ENCODE peak calls at places on chromosomes 5 and 9, in nine cellular contexts. One of them, this sample, is unnamed.

GRCh38 chr5:150612405-150612804 is 28.1 kb upstream of the SYNPO start:
- DNase-seq in hepatocyte: no peak
- DNase-seq in uterus: no peak
- DNase-seq in esophagus squamous epithelium: no peak
- DNase-seq in thoracic aorta: no peak
- DNase-seq in fibroblast of lung: no peak
- DNase-seq in PC-9: no peak
- DNase-seq in substantia nigra: no peak
- DNase-seq in ovary: no peak
- DNase-seq in this sample: no peak

GRCh38 chr9:2014148-2014547 is 999 bp upstream of the SMARCA2 start:
- DNase-seq in ovary: no peak
- DNase-seq in fibroblast of lung: no peak
- DNase-seq in substantia nigra: no peak
- DNase-seq in PC-9: no peak
- DNase-seq in esophagus squamous epithelium: no peak
- DNase-seq in uterus: no peak
- DNase-seq in hepatocyte: no peak
- DNase-seq in thoracic aorta: no peak
- DNase-seq in this sample: no peak

GRCh38 chr5:132464155-132464939 is 26.2 kb downstream of the IRF1 start:
- DNase-seq in esophagus squamous epithelium: no peak
- DNase-seq in PC-9: peak; percentile 68
- DNase-seq in hepatocyte: no peak
- DNase-seq in thoracic aorta: no peak
- DNase-seq in uterus: peak; percentile 13
- DNase-seq in substantia nigra: no peak
- DNase-seq in ovary: no peak
- DNase-seq in fibroblast of lung: no peak
- DNase-seq in this sample: no peak

GRCh38 chr9:120442280-120442597 is 137.7 kb downstream of the CDK5RAP2 start:
- DNase-seq in thoracic aorta: no peak
- DNase-seq in hepatocyte: no peak
- DNase-seq in substantia nigra: no peak
- DNase-seq in esophagus squamous epithelium: no peak
- DNase-seq in uterus: no peak
- DNase-seq in ovary: no peak
- DNase-seq in PC-9: no peak
- DNase-seq in fibroblast of lung: no peak
- DNase-seq in this sample: no peak

GRCh38 chr9:21267141-21267540 is 27.3 kb upstream of the IFNA14 start:
- DNase-seq in ovary: no peak
- DNase-seq in substantia nigra: no peak
- DNase-seq in thoracic aorta: no peak
- DNase-seq in esophagus squamous epithelium: no peak
- DNase-seq in uterus: no peak
- DNase-seq in hepatocyte: no peak
- DNase-seq in PC-9: no peak
- DNase-seq in fibroblast of lung: no peak
- DNase-seq in this sample: no peak

GRCh38 chr9:98158071-98158791 is 34.2 kb downstream of the CORO2A start:
- DNase-seq in substantia nigra: no peak
- DNase-seq in uterus: no peak
- DNase-seq in esophagus squamous epithelium: no peak
- DNase-seq in hepatocyte: no peak
- DNase-seq in PC-9: no peak
- DNase-seq in thoracic aorta: no peak
- DNase-seq in fibroblast of lung: no peak
- DNase-seq in ovary: no peak
- DNase-seq in this sample: no peak

GRCh38 chr5:107294151-107294550 is 376.6 kb downstream of the EFNA5 start:
- DNase-seq in esophagus squamous epithelium: no peak
- DNase-seq in ovary: no peak
- DNase-seq in PC-9: no peak
- DNase-seq in hepatocyte: no peak
- DNase-seq in thoracic aorta: no peak
- DNase-seq in uterus: no peak
- DNase-seq in fibroblast of lung: no peak
- DNase-seq in substantia nigra: no peak
- DNase-seq in this sample: no peak

GRCh38 chr9:135488013-135488330 is 8.4 kb downstream of the PPP1R26 start:
- DNase-seq in substantia nigra: no peak
- DNase-seq in thoracic aorta: no peak
- DNase-seq in uterus: no peak
- DNase-seq in ovary: no peak
- DNase-seq in esophagus squamous epithelium: no peak
- DNase-seq in fibroblast of lung: no peak
- DNase-seq in hepatocyte: no peak
- DNase-seq in PC-9: no peak
- DNase-seq in this sample: no peak

GRCh38 chr5:179227196-179227577 is 118.1 kb downstream of the ADAMTS2 start:
- DNase-seq in PC-9: no peak
- DNase-seq in uterus: peak; percentile 14
- DNase-seq in thoracic aorta: no peak
- DNase-seq in esophagus squamous epithelium: no peak
- DNase-seq in substantia nigra: no peak
- DNase-seq in hepatocyte: no peak
- DNase-seq in ovary: no peak
- DNase-seq in fibroblast of lung: no peak
- DNase-seq in this sample: no peak

GRCh38 chr9:116763665-116764064 is 76.6 kb downstream of the TRIM32 start:
- DNase-seq in thoracic aorta: no peak
- DNase-seq in PC-9: no peak
- DNase-seq in esophagus squamous epithelium: no peak
- DNase-seq in uterus: no peak
- DNase-seq in hepatocyte: no peak
- DNase-seq in fibroblast of lung: no peak
- DNase-seq in substantia nigra: no peak
- DNase-seq in ovary: no peak
- DNase-seq in this sample: no peak

GRCh38 chr5:80695666-80696065 is 40.9 kb upstream of the DHFR start:
- DNase-seq in uterus: no peak
- DNase-seq in substantia nigra: no peak
- DNase-seq in ovary: no peak
- DNase-seq in hepatocyte: no peak
- DNase-seq in esophagus squamous epithelium: no peak
- DNase-seq in fibroblast of lung: no peak
- DNase-seq in PC-9: no peak
- DNase-seq in thoracic aorta: no peak
- DNase-seq in this sample: no peak

GRCh38 chr5:154608531-154609011 is 130.5 kb upstream of the HAND1 start:
- DNase-seq in esophagus squamous epithelium: no peak
- DNase-seq in hepatocyte: no peak
- DNase-seq in PC-9: no peak
- DNase-seq in substantia nigra: no peak
- DNase-seq in thoracic aorta: no peak
- DNase-seq in uterus: no peak
- DNase-seq in ovary: no peak
- DNase-seq in fibroblast of lung: no peak
- DNase-seq in this sample: no peak

GRCh38 chr5:158614951-158615350 is 484.8 kb downstream of the EBF1 start:
- DNase-seq in ovary: no peak
- DNase-seq in substantia nigra: no peak
- DNase-seq in PC-9: no peak
- DNase-seq in thoracic aorta: no peak
- DNase-seq in esophagus squamous epithelium: no peak
- DNase-seq in fibroblast of lung: peak; percentile 31
- DNase-seq in hepatocyte: no peak
- DNase-seq in uterus: no peak
- DNase-seq in this sample: no peak

GRCh38 chr9:128712451-128713410 is 10.4 kb downstream of the PKN3 start:
- DNase-seq in PC-9: no peak
- DNase-seq in substantia nigra: no peak
- DNase-seq in uterus: no peak
- DNase-seq in esophagus squamous epithelium: no peak
- DNase-seq in ovary: no peak
- DNase-seq in fibroblast of lung: no peak
- DNase-seq in hepatocyte: no peak
- DNase-seq in thoracic aorta: no peak
- DNase-seq in this sample: no peak

GRCh38 chr5:14039576-14039975 is 95.1 kb upstream of the DNAH5 start:
- DNase-seq in thoracic aorta: no peak
- DNase-seq in fibroblast of lung: no peak
- DNase-seq in esophagus squamous epithelium: no peak
- DNase-seq in substantia nigra: no peak
- DNase-seq in ovary: no peak
- DNase-seq in PC-9: peak; percentile 69
- DNase-seq in hepatocyte: no peak
- DNase-seq in uterus: no peak
- DNase-seq in this sample: peak; percentile 73

GRCh38 chr5:85000671-85001070 is 616.0 kb upstream of the EDIL3 start:
- DNase-seq in uterus: no peak
- DNase-seq in fibroblast of lung: peak; percentile 40
- DNase-seq in PC-9: no peak
- DNase-seq in substantia nigra: no peak
- DNase-seq in esophagus squamous epithelium: no peak
- DNase-seq in ovary: no peak
- DNase-seq in hepatocyte: no peak
- DNase-seq in thoracic aorta: no peak
- DNase-seq in this sample: no peak

GRCh38 chr9:87270241-87271234 is 227.1 kb upstream of the DAPK1 start:
- DNase-seq in thoracic aorta: no peak
- DNase-seq in hepatocyte: no peak
- DNase-seq in PC-9: no peak
- DNase-seq in ovary: peak; percentile 33
- DNase-seq in fibroblast of lung: peak; percentile 49
- DNase-seq in uterus: peak; percentile 29
- DNase-seq in substantia nigra: no peak
- DNase-seq in esophagus squamous epithelium: no peak
- DNase-seq in this sample: no peak

GRCh38 chr9:20722221-20722620 is 38.2 kb downstream of the FOCAD start:
- DNase-seq in hepatocyte: no peak
- DNase-seq in PC-9: no peak
- DNase-seq in thoracic aorta: no peak
- DNase-seq in fibroblast of lung: no peak
- DNase-seq in uterus: no peak
- DNase-seq in substantia nigra: no peak
- DNase-seq in ovary: no peak
- DNase-seq in esophagus squamous epithelium: no peak
- DNase-seq in this sample: no peak

DNA sequence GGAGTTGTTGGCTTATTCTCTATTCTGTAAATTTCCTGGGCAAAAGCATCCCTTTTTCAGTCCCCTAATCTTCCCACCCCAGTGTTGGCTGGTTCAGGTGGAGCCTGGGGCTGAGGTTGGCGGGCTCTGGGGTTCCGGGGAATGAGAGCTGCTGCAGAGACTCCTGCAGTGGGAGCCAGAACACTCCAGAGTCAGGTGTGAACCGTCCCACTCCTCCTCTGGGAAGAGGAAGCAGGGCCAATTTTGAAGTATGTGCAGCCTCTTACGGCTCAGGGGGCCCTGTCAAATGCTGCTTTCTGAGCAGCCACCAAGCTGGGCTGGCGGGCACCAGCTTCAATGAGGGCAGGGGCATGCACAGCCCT is 42.9 kb downstream of the JADE2 start:
- DNase-seq in thoracic aorta: no peak
- DNase-seq in PC-9: no peak
- DNase-seq in fibroblast of lung: no peak
- DNase-seq in ovary: no peak
- DNase-seq in esophagus squamous epithelium: no peak
- DNase-seq in uterus: no peak
- DNase-seq in hepatocyte: no peak
- DNase-seq in substantia nigra: no peak
- DNase-seq in this sample: no peak
- H3K27ac ChIP-seq in thoracic aorta: peak overlapping the region; percentile 70
- H3K27ac ChIP-seq in PC-9: no peak overlapping the region
- H3K27ac ChIP-seq in fibroblast of lung: peak overlapping the region; percentile 77
- H3K27ac ChIP-seq in ovary: peak overlapping the region; percentile 7
- H3K27ac ChIP-seq in esophagus squamous epithelium: peak overlapping the region; percentile 60
- H3K27ac ChIP-seq in uterus: no peak overlapping the region
- H3K27ac ChIP-seq in hepatocyte: no peak overlapping the region
- H3K27ac ChIP-seq in substantia nigra: peak overlapping the region; percentile 20
- H3K27ac ChIP-seq in this sample: no peak overlapping the region

GRCh38 chr9:132125361-132125760 is 36.5 kb upstream of the NTNG2 start:
- DNase-seq in uterus: no peak
- DNase-seq in fibroblast of lung: no peak
- DNase-seq in hepatocyte: no peak
- DNase-seq in esophagus squamous epithelium: no peak
- DNase-seq in ovary: no peak
- DNase-seq in PC-9: no peak
- DNase-seq in substantia nigra: no peak
- DNase-seq in thoracic aorta: no peak
- DNase-seq in this sample: no peak
- H3K27ac ChIP-seq in uterus: no peak overlapping the region
- H3K27ac ChIP-seq in fibroblast of lung: no peak overlapping the region
- H3K27ac ChIP-seq in hepatocyte: no peak overlapping the region
- H3K27ac ChIP-seq in esophagus squamous epithelium: no peak overlapping the region
- H3K27ac ChIP-seq in ovary: no peak overlapping the region
- H3K27ac ChIP-seq in PC-9: no peak overlapping the region
- H3K27ac ChIP-seq in substantia nigra: no peak overlapping the region
- H3K27ac ChIP-seq in thoracic aorta: no peak overlapping the region
- H3K27ac ChIP-seq in this sample: no peak overlapping the region

GRCh38 chr5:174329738-174330137 is 284.2 kb downstream of the NSG2 start:
- DNase-seq in thoracic aorta: no peak
- DNase-seq in substantia nigra: no peak
- DNase-seq in fibroblast of lung: peak; percentile 50
- DNase-seq in ovary: no peak
- DNase-seq in hepatocyte: no peak
- DNase-seq in esophagus squamous epithelium: no peak
- DNase-seq in PC-9: no peak
- DNase-seq in uterus: no peak
- DNase-seq in this sample: no peak
- H3K27ac ChIP-seq in thoracic aorta: no peak overlapping the region
- H3K27ac ChIP-seq in substantia nigra: no peak overlapping the region
- H3K27ac ChIP-seq in fibroblast of lung: no peak overlapping the region
- H3K27ac ChIP-seq in ovary: no peak overlapping the region
- H3K27ac ChIP-seq in hepatocyte: no peak overlapping the region
- H3K27ac ChIP-seq in esophagus squamous epithelium: no peak overlapping the region
- H3K27ac ChIP-seq in PC-9: no peak overlapping the region
- H3K27ac ChIP-seq in uterus: no peak overlapping the region
- H3K27ac ChIP-seq in this sample: no peak overlapping the region

GRCh38 chr5:180799902-180800801 is 2.5 kb downstream of the MGAT1 start:
- DNase-seq in esophagus squamous epithelium: no peak
- DNase-seq in substantia nigra: no peak
- DNase-seq in fibroblast of lung: peak; percentile 58
- DNase-seq in ovary: no peak
- DNase-seq in PC-9: peak; percentile 40
- DNase-seq in hepatocyte: no peak
- DNase-seq in thoracic aorta: no peak
- DNase-seq in uterus: no peak
- DNase-seq in this sample: no peak

GRCh38 chr5:180799194-180799593 is 3.4 kb downstream of the MGAT1 start:
- DNase-seq in thoracic aorta: no peak
- DNase-seq in fibroblast of lung: no peak
- DNase-seq in uterus: no peak
- DNase-seq in PC-9: no peak
- DNase-seq in ovary: no peak
- DNase-seq in hepatocyte: peak; percentile 69
- DNase-seq in substantia nigra: no peak
- DNase-seq in esophagus squamous epithelium: no peak
- DNase-seq in this sample: no peak

GRCh38 chr5:180795771-180796313 is 6.8 kb downstream of the MGAT1 start:
- DNase-seq in ovary: no peak
- DNase-seq in substantia nigra: no peak
- DNase-seq in uterus: no peak
- DNase-seq in thoracic aorta: no peak
- DNase-seq in esophagus squamous epithelium: no peak
- DNase-seq in fibroblast of lung: no peak
- DNase-seq in hepatocyte: no peak
- DNase-seq in PC-9: no peak
- DNase-seq in this sample: no peak

GRCh38 chr5:180798193-180798592 is 4.4 kb downstream of the MGAT1 start:
- DNase-seq in PC-9: no peak
- DNase-seq in thoracic aorta: no peak
- DNase-seq in ovary: no peak
- DNase-seq in esophagus squamous epithelium: no peak
- DNase-seq in uterus: no peak
- DNase-seq in fibroblast of lung: no peak
- DNase-seq in hepatocyte: no peak
- DNase-seq in substantia nigra: no peak
- DNase-seq in this sample: no peak

GRCh38 chr5:180797256-180798192 is 5.1 kb downstream of the MGAT1 start:
- DNase-seq in ovary: no peak
- DNase-seq in uterus: no peak
- DNase-seq in fibroblast of lung: no peak
- DNase-seq in PC-9: no peak
- DNase-seq in esophagus squamous epithelium: no peak
- DNase-seq in hepatocyte: no peak
- DNase-seq in thoracic aorta: no peak
- DNase-seq in substantia nigra: no peak
- DNase-seq in this sample: no peak
- H3K27ac ChIP-seq in ovary: no peak overlapping the region
- H3K27ac ChIP-seq in uterus: no peak overlapping the region
- H3K27ac ChIP-seq in fibroblast of lung: no peak overlapping the region
- H3K27ac ChIP-seq in PC-9: no peak overlapping the region
- H3K27ac ChIP-seq in esophagus squamous epithelium: peak overlapping the region; percentile 39
- H3K27ac ChIP-seq in hepatocyte: no peak overlapping the region
- H3K27ac ChIP-seq in thoracic aorta: no peak overlapping the region
- H3K27ac ChIP-seq in substantia nigra: no peak overlapping the region
- H3K27ac ChIP-seq in this sample: no peak overlapping the region

This sample was measured in epithelial cell of prostate.